ENCODE peak calls at places on chromosomes 11 and 22, in nine cellular contexts. L, Z, X, S, P, A, D, R and K are unnamed samples.

GRCh38 chr11:64971421-64972233 is at the start of gene MAJIN:
- DNase-seq in L (peak; percentile 78), Z (peak; percentile 80), X (no peak), S (peak; percentile 89), P (no peak), A (peak; percentile 52), D (peak; percentile 93), R (peak; percentile 78), K (no peak)

GRCh38 chr11:110086892-110087309 is 6.3 kb upstream of the ZC3H12C start:
- DNase-seq in L (no peak), Z (no peak), X (peak; percentile 56), S (no peak), P (no peak), A (no peak), D (no peak), R (no peak), K (no peak)

GRCh38 chr22:44449061-44449682 is 48.9 kb downstream of the RTL6 start:
- DNase-seq in L (no peak), Z (no peak), X (peak; percentile 46), S (no peak), P (no peak), A (no peak), D (peak; percentile 76), R (no peak), K (no peak)

GRCh38 chr11:65084598-65085375 is 765 bp downstream of the ZFPL1 start:
- DNase-seq in L (no peak), Z (no peak), X (no peak), S (peak; percentile 24), P (no peak), A (no peak), D (no peak), R (no peak), K (no peak)

GRCh38 chr11:66275396-66275795 is 2.6 kb upstream of the CNIH2 start:
- DNase-seq in L (no peak), Z (no peak), X (no peak), S (no peak), P (no peak), A (no peak), D (no peak), R (no peak), K (no peak)

GRCh38 chr11:7595016-7595869 is 78.1 kb downstream of the CYB5R2 start:
- DNase-seq in L (no peak), Z (no peak), X (no peak), S (no peak), P (no peak), A (no peak), D (no peak), R (no peak), K (no peak)

GRCh38 chr22:50243704-50244419 is 961 bp downstream of the TUBGCP6 start:
- DNase-seq in L (no peak), Z (no peak), X (no peak), S (no peak), P (peak; percentile 42), A (no peak), D (no peak), R (no peak), K (no peak)

GRCh38 chr11:9137293-9138132 is 46.1 kb upstream of the SCUBE2 start:
- DNase-seq in L (peak; percentile 52), Z (peak; percentile 63), X (no peak), S (peak; percentile 77), P (peak; percentile 53), A (peak; percentile 64), D (peak; percentile 76), R (peak; percentile 43), K (peak; percentile 63)

GRCh38 chr11:76674517-76675400 is 4.2 kb upstream of the LRRC32 start:
- DNase-seq in L (no peak), Z (no peak), X (no peak), S (no peak), P (no peak), A (no peak), D (no peak), R (no peak), K (no peak)

GRCh38 chr11:92569717-92570116 is 345.1 kb downstream of the FAT3 start:
- DNase-seq in L (no peak), Z (no peak), X (no peak), S (no peak), P (no peak), A (no peak), D (no peak), R (no peak), K (no peak)

GRCh38 chr11:126926376-126926791 is 74.2 kb downstream of the KIRREL3 start:
- DNase-seq in L (no peak), Z (no peak), X (no peak), S (no peak), P (no peak), A (peak; percentile 50), D (no peak), R (no peak), K (no peak)

GRCh38 chr11:128692750-128693578 is 908 bp upstream of the FLI1 start:
- DNase-seq in L (no peak), Z (no peak), X (no peak), S (peak; percentile 53), P (no peak), A (no peak), D (peak; percentile 57), R (no peak), K (no peak)

GRCh38 chr11:76329084-76329648 is 51.8 kb downstream of the THAP12 start:
- DNase-seq in L (no peak), Z (no peak), X (no peak), S (no peak), P (no peak), A (no peak), D (no peak), R (no peak), K (no peak)

GRCh38 chr11:6931146-6931713 is 5.0 kb downstream of the ZNF215 start:
- DNase-seq in L (no peak), Z (no peak), X (no peak), S (no peak), P (no peak), A (no peak), D (no peak), R (no peak), K (no peak)

GRCh38 chr11:30911247-30911646 is 325.1 kb upstream of the MPPED2 start:
- DNase-seq in L (no peak), Z (no peak), X (no peak), S (no peak), P (no peak), A (no peak), D (no peak), R (no peak), K (no peak)

GRCh38 chr11:78808903-78809302 is 234.2 kb upstream of the NARS2 start:
- DNase-seq in L (no peak), Z (no peak), X (no peak), S (no peak), P (no peak), A (no peak), D (no peak), R (no peak), K (no peak)